ENCODE peak calls at places on chromosome 4, in five cellular contexts. One of them, this sample, is unnamed.

GRCh38 chr4:98781641-98782348 is 123.4 kb upstream of the TSPAN5 start:
- DNase-seq in mucosa of gallbladder: no peak
- DNase-seq in activated CD4-positive, CD25-positive, alpha-beta regulatory T cell treated with anti-CD3 and anti-CD28 coated beads, Interleukin-2, amount 50 U/mL, for 16 hours: no peak
- DNase-seq in stimulated activated CD8-positive, alpha-beta memory T cell treated with anti-CD3 and anti-CD28 coated beads, Interleukin-7, amount 100 ng/mL, for 4 hours: no peak
- DNase-seq in GM20000: no peak
- DNase-seq in this sample: no peak

GRCh38 chr4:55910140-55910539 is 38.6 kb upstream of the CEP135 start:
- DNase-seq in mucosa of gallbladder: no peak
- DNase-seq in activated CD4-positive, CD25-positive, alpha-beta regulatory T cell treated with anti-CD3 and anti-CD28 coated beads, Interleukin-2, amount 50 U/mL, for 16 hours: no peak
- DNase-seq in stimulated activated CD8-positive, alpha-beta memory T cell treated with anti-CD3 and anti-CD28 coated beads, Interleukin-7, amount 100 ng/mL, for 4 hours: no peak
- DNase-seq in GM20000: no peak
- DNase-seq in this sample: no peak

GRCh38 chr4:116734178-116734577 is 351.2 kb downstream of the TRAM1L1 start:
- DNase-seq in mucosa of gallbladder: no peak
- DNase-seq in activated CD4-positive, CD25-positive, alpha-beta regulatory T cell treated with anti-CD3 and anti-CD28 coated beads, Interleukin-2, amount 50 U/mL, for 16 hours: no peak
- DNase-seq in stimulated activated CD8-positive, alpha-beta memory T cell treated with anti-CD3 and anti-CD28 coated beads, Interleukin-7, amount 100 ng/mL, for 4 hours: no peak
- DNase-seq in GM20000: no peak
- DNase-seq in this sample: no peak

GRCh38 chr4:121140712-121141111 is 23.4 kb downstream of the TNIP3 start:
- DNase-seq in mucosa of gallbladder: no peak
- DNase-seq in activated CD4-positive, CD25-positive, alpha-beta regulatory T cell treated with anti-CD3 and anti-CD28 coated beads, Interleukin-2, amount 50 U/mL, for 16 hours: no peak
- DNase-seq in stimulated activated CD8-positive, alpha-beta memory T cell treated with anti-CD3 and anti-CD28 coated beads, Interleukin-7, amount 100 ng/mL, for 4 hours: no peak
- DNase-seq in GM20000: no peak
- DNase-seq in this sample: no peak

GRCh38 chr4:43496188-43496587 is 603.7 kb downstream of the GRXCR1 start:
- DNase-seq in mucosa of gallbladder: no peak
- DNase-seq in activated CD4-positive, CD25-positive, alpha-beta regulatory T cell treated with anti-CD3 and anti-CD28 coated beads, Interleukin-2, amount 50 U/mL, for 16 hours: no peak
- DNase-seq in stimulated activated CD8-positive, alpha-beta memory T cell treated with anti-CD3 and anti-CD28 coated beads, Interleukin-7, amount 100 ng/mL, for 4 hours: no peak
- DNase-seq in GM20000: peak; percentile 5
- DNase-seq in this sample: no peak

GRCh38 chr4:69689530-69690111 is 36.6 kb upstream of the UGT2A1 start:
- DNase-seq in mucosa of gallbladder: no peak
- DNase-seq in activated CD4-positive, CD25-positive, alpha-beta regulatory T cell treated with anti-CD3 and anti-CD28 coated beads, Interleukin-2, amount 50 U/mL, for 16 hours: no peak
- DNase-seq in stimulated activated CD8-positive, alpha-beta memory T cell treated with anti-CD3 and anti-CD28 coated beads, Interleukin-7, amount 100 ng/mL, for 4 hours: no peak
- DNase-seq in GM20000: peak; percentile 16
- DNase-seq in this sample: no peak

GRCh38 chr4:55356991-55357461 is 11.0 kb downstream of the SRD5A3 start:
- DNase-seq in mucosa of gallbladder: no peak
- DNase-seq in activated CD4-positive, CD25-positive, alpha-beta regulatory T cell treated with anti-CD3 and anti-CD28 coated beads, Interleukin-2, amount 50 U/mL, for 16 hours: no peak
- DNase-seq in stimulated activated CD8-positive, alpha-beta memory T cell treated with anti-CD3 and anti-CD28 coated beads, Interleukin-7, amount 100 ng/mL, for 4 hours: no peak
- DNase-seq in GM20000: no peak
- DNase-seq in this sample: no peak

GRCh38 chr4:114563536-114564315 is 34.9 kb upstream of the UGT8 start:
- DNase-seq in mucosa of gallbladder: peak; percentile 50
- DNase-seq in activated CD4-positive, CD25-positive, alpha-beta regulatory T cell treated with anti-CD3 and anti-CD28 coated beads, Interleukin-2, amount 50 U/mL, for 16 hours: no peak
- DNase-seq in stimulated activated CD8-positive, alpha-beta memory T cell treated with anti-CD3 and anti-CD28 coated beads, Interleukin-7, amount 100 ng/mL, for 4 hours: no peak
- DNase-seq in GM20000: no peak
- DNase-seq in this sample: no peak

GRCh38 chr4:147247577-147247976 is 233.3 kb upstream of the EDNRA start:
- DNase-seq in mucosa of gallbladder: no peak
- DNase-seq in activated CD4-positive, CD25-positive, alpha-beta regulatory T cell treated with anti-CD3 and anti-CD28 coated beads, Interleukin-2, amount 50 U/mL, for 16 hours: no peak
- DNase-seq in stimulated activated CD8-positive, alpha-beta memory T cell treated with anti-CD3 and anti-CD28 coated beads, Interleukin-7, amount 100 ng/mL, for 4 hours: no peak
- DNase-seq in GM20000: no peak
- DNase-seq in this sample: no peak

GRCh38 chr4:185566972-185567749 is 31.9 kb upstream of the PDLIM3 start:
- DNase-seq in mucosa of gallbladder: peak; percentile 27
- DNase-seq in activated CD4-positive, CD25-positive, alpha-beta regulatory T cell treated with anti-CD3 and anti-CD28 coated beads, Interleukin-2, amount 50 U/mL, for 16 hours: no peak
- DNase-seq in stimulated activated CD8-positive, alpha-beta memory T cell treated with anti-CD3 and anti-CD28 coated beads, Interleukin-7, amount 100 ng/mL, for 4 hours: no peak
- DNase-seq in GM20000: no peak
- DNase-seq in this sample: no peak

GRCh38 chr4:152220201-152220666 is 315.7 kb downstream of the FBXW7 start:
- DNase-seq in mucosa of gallbladder: no peak
- DNase-seq in activated CD4-positive, CD25-positive, alpha-beta regulatory T cell treated with anti-CD3 and anti-CD28 coated beads, Interleukin-2, amount 50 U/mL, for 16 hours: no peak
- DNase-seq in stimulated activated CD8-positive, alpha-beta memory T cell treated with anti-CD3 and anti-CD28 coated beads, Interleukin-7, amount 100 ng/mL, for 4 hours: no peak
- DNase-seq in GM20000: no peak
- DNase-seq in this sample: no peak

GRCh38 chr4:174218127-174218790 is 65.2 kb downstream of the FBXO8 start:
- DNase-seq in mucosa of gallbladder: no peak
- DNase-seq in activated CD4-positive, CD25-positive, alpha-beta regulatory T cell treated with anti-CD3 and anti-CD28 coated beads, Interleukin-2, amount 50 U/mL, for 16 hours: no peak
- DNase-seq in stimulated activated CD8-positive, alpha-beta memory T cell treated with anti-CD3 and anti-CD28 coated beads, Interleukin-7, amount 100 ng/mL, for 4 hours: no peak
- DNase-seq in GM20000: no peak
- DNase-seq in this sample: no peak

GRCh38 chr4:1472911-1473518 is 66.8 kb upstream of the NKX1-1 start:
- DNase-seq in mucosa of gallbladder: no peak
- DNase-seq in activated CD4-positive, CD25-positive, alpha-beta regulatory T cell treated with anti-CD3 and anti-CD28 coated beads, Interleukin-2, amount 50 U/mL, for 16 hours: no peak
- DNase-seq in stimulated activated CD8-positive, alpha-beta memory T cell treated with anti-CD3 and anti-CD28 coated beads, Interleukin-7, amount 100 ng/mL, for 4 hours: no peak
- DNase-seq in GM20000: no peak
- DNase-seq in this sample: no peak

GRCh38 chr4:173991321-173991720 is 292.1 kb downstream of the FBXO8 start:
- DNase-seq in mucosa of gallbladder: no peak
- DNase-seq in activated CD4-positive, CD25-positive, alpha-beta regulatory T cell treated with anti-CD3 and anti-CD28 coated beads, Interleukin-2, amount 50 U/mL, for 16 hours: no peak
- DNase-seq in stimulated activated CD8-positive, alpha-beta memory T cell treated with anti-CD3 and anti-CD28 coated beads, Interleukin-7, amount 100 ng/mL, for 4 hours: no peak
- DNase-seq in GM20000: no peak
- DNase-seq in this sample: no peak

GRCh38 chr4:99633772-99634171 is 23.9 kb downstream of the C4orf54 start:
- DNase-seq in mucosa of gallbladder: no peak
- DNase-seq in activated CD4-positive, CD25-positive, alpha-beta regulatory T cell treated with anti-CD3 and anti-CD28 coated beads, Interleukin-2, amount 50 U/mL, for 16 hours: no peak
- DNase-seq in stimulated activated CD8-positive, alpha-beta memory T cell treated with anti-CD3 and anti-CD28 coated beads, Interleukin-7, amount 100 ng/mL, for 4 hours: no peak
- DNase-seq in GM20000: no peak
- DNase-seq in this sample: no peak

GRCh38 chr4:170025523-170026252 is 507 bp downstream of the MFAP3L start:
- DNase-seq in mucosa of gallbladder: no peak
- DNase-seq in activated CD4-positive, CD25-positive, alpha-beta regulatory T cell treated with anti-CD3 and anti-CD28 coated beads, Interleukin-2, amount 50 U/mL, for 16 hours: no peak
- DNase-seq in stimulated activated CD8-positive, alpha-beta memory T cell treated with anti-CD3 and anti-CD28 coated beads, Interleukin-7, amount 100 ng/mL, for 4 hours: peak; percentile 10
- DNase-seq in GM20000: no peak
- DNase-seq in this sample: no peak

GRCh38 chr4:132124624-132124974 is 1024.5 kb upstream of the PCDH10 start:
- DNase-seq in mucosa of gallbladder: no peak
- DNase-seq in activated CD4-positive, CD25-positive, alpha-beta regulatory T cell treated with anti-CD3 and anti-CD28 coated beads, Interleukin-2, amount 50 U/mL, for 16 hours: no peak
- DNase-seq in stimulated activated CD8-positive, alpha-beta memory T cell treated with anti-CD3 and anti-CD28 coated beads, Interleukin-7, amount 100 ng/mL, for 4 hours: no peak
- DNase-seq in GM20000: no peak
- DNase-seq in this sample: no peak

GRCh38 chr4:67106846-67107467 is 438.3 kb downstream of the CENPC start:
- DNase-seq in mucosa of gallbladder: no peak
- DNase-seq in activated CD4-positive, CD25-positive, alpha-beta regulatory T cell treated with anti-CD3 and anti-CD28 coated beads, Interleukin-2, amount 50 U/mL, for 16 hours: no peak
- DNase-seq in stimulated activated CD8-positive, alpha-beta memory T cell treated with anti-CD3 and anti-CD28 coated beads, Interleukin-7, amount 100 ng/mL, for 4 hours: no peak
- DNase-seq in GM20000: no peak
- DNase-seq in this sample: no peak

GRCh38 chr4:114057746-114058145 is 78.3 kb upstream of the ARSJ start:
- DNase-seq in mucosa of gallbladder: no peak
- DNase-seq in activated CD4-positive, CD25-positive, alpha-beta regulatory T cell treated with anti-CD3 and anti-CD28 coated beads, Interleukin-2, amount 50 U/mL, for 16 hours: no peak
- DNase-seq in stimulated activated CD8-positive, alpha-beta memory T cell treated with anti-CD3 and anti-CD28 coated beads, Interleukin-7, amount 100 ng/mL, for 4 hours: no peak
- DNase-seq in GM20000: no peak
- DNase-seq in this sample: no peak

GRCh38 chr4:98557497-98557896 is 100.9 kb downstream of the TSPAN5 start:
- DNase-seq in mucosa of gallbladder: no peak
- DNase-seq in activated CD4-positive, CD25-positive, alpha-beta regulatory T cell treated with anti-CD3 and anti-CD28 coated beads, Interleukin-2, amount 50 U/mL, for 16 hours: no peak
- DNase-seq in stimulated activated CD8-positive, alpha-beta memory T cell treated with anti-CD3 and anti-CD28 coated beads, Interleukin-7, amount 100 ng/mL, for 4 hours: no peak
- DNase-seq in GM20000: no peak
- DNase-seq in this sample: no peak